ENCODE peak calls at places on chromosomes 12 and 14, in six cellular contexts. I is HT1080, C is mammary epithelial cell, Q is EL, R is Peyer's patch, Z is NT2/D1. U is an unnamed sample.

GRCh38 chr12:110179291-110179690 is 55.1 kb downstream of the IFT81 start:
- DNase-seq in I (peak; percentile 66), C (peak; percentile 71), Q (peak; percentile 82), R (no peak), Z (no peak), U (no peak)

GRCh38 chr12:94149781-94150482 is 1.6 kb downstream of the PLXNC1 start:
- DNase-seq in I (no peak), C (no peak), Q (peak; percentile 31), R (peak; percentile 37), Z (no peak), U (peak; percentile 47)

GRCh38 chr12:26853303-26854027 is 20.5 kb upstream of the ITPR2 start:
- DNase-seq in I (peak; percentile 51), C (peak; percentile 39), Q (peak; percentile 57), R (peak; percentile 72), Z (peak; percentile 67), U (peak; percentile 83)

GRCh38 chr12:9634177-9634803 is 26.6 kb upstream of the KLRB1 start:
- DNase-seq in I (peak; percentile 16), C (peak; percentile 39), Q (peak; percentile 44), R (peak; percentile 85), Z (peak; percentile 75), U (peak; percentile 89)

GRCh38 chr12:57889541-57889989 is 43.0 kb upstream of the CTDSP2 start:
- DNase-seq in I (no peak), C (no peak), Q (peak; percentile 34), R (no peak), Z (no peak), U (peak; percentile 75)

GRCh38 chr14:73774671-73775070 is 60.5 kb upstream of the PNMA1 start:
- DNase-seq in I (no peak), C (no peak), Q (no peak), R (no peak), Z (no peak), U (no peak)

GRCh38 chr12:124565656-124566180 is 1.7 kb downstream of the NCOR2 start:
- DNase-seq in I (no peak), C (no peak), Q (no peak), R (no peak), Z (no peak), U (no peak)

GRCh38 chr12:122067966-122068365 is 10.6 kb upstream of the MLXIP start:
- DNase-seq in I (no peak), C (no peak), Q (no peak), R (peak; percentile 89), Z (no peak), U (peak; percentile 81)

GRCh38 chr12:101698782-101699347 is 1.4 kb downstream of the CHPT1 start:
- DNase-seq in I (no peak), C (no peak), Q (peak; percentile 23), R (peak; percentile 34), Z (no peak), U (no peak)

GRCh38 chr12:120971299-120972180 is 6.8 kb upstream of the HNF1A start:
- DNase-seq in I (peak; percentile 58), C (peak; percentile 50), Q (peak; percentile 59), R (no peak), Z (peak; percentile 43), U (peak; percentile 19)

GRCh38 chr14:61662437-61663311 is 32.6 kb upstream of the HIF1A start:
- DNase-seq in I (peak; percentile 93), C (peak; percentile 81), Q (peak; percentile 77), R (peak; percentile 47), Z (no peak), U (no peak)

GRCh38 chr12:6086316-6086715 is 38.2 kb downstream of the VWF start:
- DNase-seq in I (no peak), C (no peak), Q (no peak), R (no peak), Z (no peak), U (no peak)

GRCh38 chr12:10623131-10623530 is 9.7 kb upstream of the MAGOHB start:
- DNase-seq in I (no peak), C (no peak), Q (no peak), R (no peak), Z (no peak), U (no peak)

GRCh38 chr12:3677609-3678008 is 75.3 kb downstream of the CRACR2A start:
- DNase-seq in I (no peak), C (no peak), Q (no peak), R (no peak), Z (no peak), U (no peak)

GRCh38 chr12:33427071-33427470 is 12.5 kb downstream of the SYT10 start:
- DNase-seq in I (peak; percentile 42), C (peak; percentile 45), Q (no peak), R (no peak), Z (peak; percentile 70), U (no peak)

GRCh38 chr12:75130811-75131210 is 78.8 kb downstream of the KCNC2 start:
- DNase-seq in I (no peak), C (peak; percentile 83), Q (peak; percentile 41), R (no peak), Z (no peak), U (no peak)

GRCh38 chr12:117875652-117876491 is 92.9 kb downstream of the KSR2 start:
- DNase-seq in I (peak; percentile 17), C (no peak), Q (peak; percentile 40), R (no peak), Z (peak; percentile 70), U (no peak)

GRCh38 chr14:24196071-24197061 is 1.1 kb upstream of the TM9SF1 start:
- DNase-seq in I (no peak), C (peak; percentile 17), Q (no peak), R (no peak), Z (no peak), U (no peak)

GRCh38 chr12:113236539-113237354 is 15.5 kb downstream of the TPCN1 start:
- DNase-seq in I (no peak), C (no peak), Q (no peak), R (no peak), Z (no peak), U (no peak)